ENCODE peak calls at places on chromosomes 16 and 17, in eight cellular contexts. O is cardiac muscle cell; W is heart right ventricle; U is naive thymus-derived CD4-positive, alpha-beta T cell; I is SK-N-SH; V is mammary epithelial cell; T is testis; H is A549. R is an unnamed sample.

GRCh38 chr16:81432899-81433560 is 11.6 kb upstream of the CMIP start:
- DNase-seq in O (no peak), W (no peak), U (no peak), I (no peak), V (no peak), T (no peak), H (no peak), R (no peak)

GRCh38 chr17:30970757-30971567 is at the start of gene RNF135:
- DNase-seq in O (peak; percentile 40), W (peak; percentile 91), U (peak; percentile 13), I (no peak), V (peak; percentile 88), T (peak; percentile 90), H (peak; percentile 95), R (peak; percentile 26)

GRCh38 chr16:85839681-85840240 is 40.3 kb downstream of the COX4I1 start:
- DNase-seq in O (no peak), W (no peak), U (no peak), I (no peak), V (no peak), T (no peak), H (no peak), R (no peak)

GRCh38 chr17:50139950-50140885 is 10.3 kb upstream of the SAMD14 start:
- DNase-seq in O (peak; percentile 70), W (peak; percentile 82), U (peak; percentile 68), I (peak; percentile 98), V (peak; percentile 57), T (peak; percentile 82), H (peak; percentile 89), R (peak; percentile 68)

GRCh38 chr16:25108054-25108453 is 3.5 kb upstream of the LCMT1 start:
- DNase-seq in O (no peak), W (no peak), U (peak; percentile 46), I (peak; percentile 33), V (no peak), T (no peak), H (no peak), R (no peak)

GRCh38 chr17:304461-304860 is 48.1 kb downstream of the RPH3AL start:
- DNase-seq in O (peak; percentile 30), W (peak; percentile 38), U (no peak), I (no peak), V (no peak), T (no peak), H (no peak), R (no peak)

GRCh38 chr16:15607700-15608396 is 35.1 kb downstream of the MARF1 start:
- DNase-seq in O (no peak), W (peak; percentile 57), U (no peak), I (no peak), V (peak; percentile 6), T (peak; percentile 81), H (no peak), R (no peak)

GRCh38 chr16:4529085-4530060 is 9.2 kb downstream of the CDIP1 start:
- DNase-seq in O (peak; percentile 54), W (no peak), U (peak; percentile 30), I (no peak), V (peak; percentile 77), T (no peak), H (no peak), R (no peak)

GRCh38 chr17:32152130-32152529 is 9.8 kb downstream of the RHOT1 start:
- DNase-seq in O (peak; percentile 10), W (no peak), U (no peak), I (no peak), V (no peak), T (peak; percentile 60), H (no peak), R (no peak)

GRCh38 chr16:5504028-5504758 is 406.6 kb upstream of the EEF2KMT start:
- DNase-seq in O (no peak), W (peak; percentile 5), U (no peak), I (peak; percentile 69), V (no peak), T (no peak), H (no peak), R (no peak)

GRCh38 chr17:37239690-37240344 is 136.0 kb upstream of the C17orf78 start:
- DNase-seq in O (no peak), W (no peak), U (no peak), I (peak; percentile 33), V (no peak), T (no peak), H (peak; percentile 38), R (peak; percentile 1)

GRCh38 chr17:66492500-66493123 is 190.2 kb downstream of the PRKCA start:
- DNase-seq in O (no peak), W (no peak), U (no peak), I (peak; percentile 54), V (no peak), T (no peak), H (no peak), R (no peak)

GRCh38 chr16:3189869-3190268 is 1.9 kb downstream of the OR1F1 start:
- DNase-seq in O (no peak), W (no peak), U (no peak), I (no peak), V (no peak), T (no peak), H (no peak), R (no peak)

GRCh38 chr16:50547944-50548658 is at the start of gene NKD1:
- DNase-seq in O (peak; percentile 91), W (peak; percentile 54), U (peak; percentile 60), I (peak; percentile 97), V (peak; percentile 41), T (peak; percentile 78), H (peak; percentile 37), R (peak; percentile 68)

GRCh38 chr17:75996665-75997590 is 3.7 kb upstream of the CDK3 start:
- DNase-seq in O (peak; percentile 32), W (peak; percentile 31), U (no peak), I (no peak), V (peak; percentile 97), T (peak; percentile 61), H (no peak), R (peak; percentile 20)

GRCh38 chr17:63024716-63025115 is 58.7 kb downstream of the TANC2 start:
- DNase-seq in O (no peak), W (no peak), U (no peak), I (no peak), V (no peak), T (no peak), H (no peak), R (no peak)

GRCh38 chr16:30511509-30511908 is 14.9 kb downstream of the ZNF768 start:
- DNase-seq in O (no peak), W (no peak), U (no peak), I (no peak), V (no peak), T (no peak), H (no peak), R (no peak)

GRCh38 chr17:31433091-31433790 is 41.8 kb downstream of the RAB11FIP4 start:
- DNase-seq in O (no peak), W (no peak), U (peak; percentile 12), I (no peak), V (no peak), T (no peak), H (no peak), R (peak; percentile 31)

GRCh38 chr16:27985981-27986380 is 77.5 kb downstream of the GSG1L start:
- DNase-seq in O (no peak), W (no peak), U (no peak), I (no peak), V (no peak), T (no peak), H (no peak), R (no peak)

GRCh38 chr16:35631261-35631945 is 2172.0 kb downstream of the TP53TG3F start:
- DNase-seq in O (no peak), W (peak; percentile 6), U (no peak), I (no peak), V (no peak), T (peak; percentile 77), H (no peak), R (no peak)
- H3K9me3 ChIP-seq in O (peaks cover 2% of the 10 kb centered on the region), W (no peaks in the 10 kb centered on the region), U (no peaks in the 10 kb centered on the region), I (no peaks in the 10 kb centered on the region), V (no peaks in the 10 kb centered on the region), T (no peaks in the 10 kb centered on the region), H (no peaks in the 10 kb centered on the region), R (peaks cover 4% of the 10 kb centered on the region)

DNA sequence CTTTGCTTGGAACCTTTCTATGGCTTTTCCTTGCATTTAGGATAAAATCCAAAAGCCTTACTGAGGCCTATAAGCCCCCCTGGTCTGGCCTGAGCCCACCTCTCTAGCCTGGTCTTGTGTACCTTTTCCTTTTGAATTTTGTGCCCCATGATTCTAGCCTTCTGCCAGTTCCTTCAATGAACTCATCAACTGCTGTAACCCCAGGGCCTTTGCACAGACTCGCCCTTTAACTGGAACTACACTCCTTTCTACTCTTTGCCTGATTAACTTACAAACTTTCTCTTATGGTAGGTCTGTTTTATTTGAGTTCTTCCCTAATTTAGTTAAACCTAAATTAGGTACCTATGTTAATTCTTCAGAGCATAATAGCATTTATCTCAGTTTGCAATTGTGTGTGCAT is 24.2 kb downstream of the GJD3 start:
- DNase-seq in O (no peak), W (no peak), U (no peak), I (no peak), V (no peak), T (no peak), H (no peak), R (no peak)
- H3K4me1 ChIP-seq in O (peaks cover 33% of the 10 kb centered on the region), W (peaks cover 70% of the 10 kb centered on the region), U (peaks cover 44% of the 10 kb centered on the region), I (peaks cover 28% of the 10 kb centered on the region), V (peaks cover 45% of the 10 kb centered on the region), T (peaks cover 81% of the 10 kb centered on the region), H (peaks cover 53% of the 10 kb centered on the region), R (peaks cover 70% of the 10 kb centered on the region)

GRCh38 chr16:35234679-35235078 is 1775.3 kb downstream of the TP53TG3F start:
- DNase-seq in O (no peak), W (no peak), U (no peak), I (no peak), V (no peak), T (no peak), H (no peak), R (no peak)
- H3K9me3 ChIP-seq in O (no peaks in the 10 kb centered on the region), W (no peaks in the 10 kb centered on the region), U (no peaks in the 10 kb centered on the region), I (no peaks in the 10 kb centered on the region), V (peaks cover 14% of the 10 kb centered on the region), T (no peaks in the 10 kb centered on the region), H (no peaks in the 10 kb centered on the region), R (peaks cover 6% of the 10 kb centered on the region)

GRCh38 chr16:896261-897199 is 74.3 kb downstream of the LMF1 start:
- DNase-seq in O (no peak), W (no peak), U (no peak), I (no peak), V (no peak), T (no peak), H (no peak), R (no peak)
- H3K4me1 ChIP-seq in O (no peaks in the 10 kb centered on the region), W (no peaks in the 10 kb centered on the region), U (no peaks in the 10 kb centered on the region), I (no peaks in the 10 kb centered on the region), V (no peaks in the 10 kb centered on the region), T (peaks cover under 1% of the 10 kb centered on the region), H (no peaks in the 10 kb centered on the region), R (no peaks in the 10 kb centered on the region)

R was measured in effector memory CD4-positive, alpha-beta T cell.